ENCODE peak calls at places on chromosomes 7 and 10, in five cellular contexts. X is cardiac muscle cell; N is PC-9; W is fibroblast of pulmonary artery; Q is CD8-positive, alpha-beta memory T cell. G is an unnamed sample.

GRCh38 chr7:92446869-92447238 is 428 bp upstream of the GATAD1 start:
- DNase-seq in W (no peak), X (no peak), N (no peak), Q (no peak), G (no peak)

GRCh38 chr7:52260046-52260665 is 775.3 kb upstream of the POM121L12 start:
- DNase-seq in W (no peak), X (no peak), N (no peak), Q (no peak), G (no peak)

GRCh38 chr10:101297901-101298451 is 56.0 kb upstream of the BTRC start:
- DNase-seq in N (peak; percentile 53), X (peak; percentile 67), W (peak; percentile 64), Q (peak; percentile 68), G (peak; percentile 13)

GRCh38 chr10:70759769-70760168 is 25.4 kb downstream of the TBATA start:
- DNase-seq in Q (no peak), W (no peak), N (no peak), X (no peak), G (no peak)

GRCh38 chr10:127090135-127090534 is 106.3 kb downstream of the INSYN2A start:
- DNase-seq in Q (no peak), N (peak; percentile 11), W (no peak), X (no peak), G (no peak)

GRCh38 chr7:44284216-44284615 is 41.2 kb downstream of the CAMK2B start:
- DNase-seq in N (no peak), X (no peak), Q (no peak), W (no peak), G (no peak)

GRCh38 chr7:28688651-28689050 is 269.5 kb downstream of the TRIL start:
- DNase-seq in X (peak; percentile 60), N (no peak), W (peak; percentile 71), Q (no peak), G (peak; percentile 67)

GRCh38 chr7:128920913-128921582 is 10.5 kb upstream of the KCP start:
- DNase-seq in Q (no peak), N (peak; percentile 23), X (no peak), W (no peak), G (no peak)

GRCh38 chr10:12186324-12186723 is 9.4 kb downstream of the NUDT5 start:
- DNase-seq in Q (no peak), W (no peak), N (no peak), X (no peak), G (no peak)

GRCh38 chr10:86992456-86992855 is 24.2 kb downstream of the ADIRF start:
- DNase-seq in N (no peak), Q (no peak), W (no peak), X (peak; percentile 10), G (no peak)

GRCh38 chr10:124903119-124903518 is 38.8 kb upstream of the ZRANB1 start:
- DNase-seq in Q (no peak), N (no peak), X (no peak), W (no peak), G (no peak)

GRCh38 chr10:122263971-122264370 is 7.1 kb upstream of the BTBD16 start:
- DNase-seq in N (peak; percentile 58), Q (no peak), W (peak; percentile 88), X (peak; percentile 88), G (peak; percentile 55)
- H3K4me3 ChIP-seq in N (no peak overlapping the region), Q (no peak overlapping the region), W (no peak overlapping the region), X (no peak overlapping the region), G (no peak overlapping the region)

GRCh38 chr7:146112755-146113154 is 3.8 kb upstream of the CNTNAP2 start:
- DNase-seq in Q (no peak), X (no peak), W (no peak), N (no peak), G (no peak)

GRCh38 chr7:146119016-146119415 is 2.4 kb downstream of the CNTNAP2 start:
- DNase-seq in N (no peak), Q (no peak), W (peak; percentile 2), X (no peak), G (no peak)

GRCh38 chr7:146116452-146117219 is at the start of gene CNTNAP2:
- DNase-seq in Q (no peak), W (peak; percentile 59), N (no peak), X (peak; percentile 75), G (no peak)

DNA sequence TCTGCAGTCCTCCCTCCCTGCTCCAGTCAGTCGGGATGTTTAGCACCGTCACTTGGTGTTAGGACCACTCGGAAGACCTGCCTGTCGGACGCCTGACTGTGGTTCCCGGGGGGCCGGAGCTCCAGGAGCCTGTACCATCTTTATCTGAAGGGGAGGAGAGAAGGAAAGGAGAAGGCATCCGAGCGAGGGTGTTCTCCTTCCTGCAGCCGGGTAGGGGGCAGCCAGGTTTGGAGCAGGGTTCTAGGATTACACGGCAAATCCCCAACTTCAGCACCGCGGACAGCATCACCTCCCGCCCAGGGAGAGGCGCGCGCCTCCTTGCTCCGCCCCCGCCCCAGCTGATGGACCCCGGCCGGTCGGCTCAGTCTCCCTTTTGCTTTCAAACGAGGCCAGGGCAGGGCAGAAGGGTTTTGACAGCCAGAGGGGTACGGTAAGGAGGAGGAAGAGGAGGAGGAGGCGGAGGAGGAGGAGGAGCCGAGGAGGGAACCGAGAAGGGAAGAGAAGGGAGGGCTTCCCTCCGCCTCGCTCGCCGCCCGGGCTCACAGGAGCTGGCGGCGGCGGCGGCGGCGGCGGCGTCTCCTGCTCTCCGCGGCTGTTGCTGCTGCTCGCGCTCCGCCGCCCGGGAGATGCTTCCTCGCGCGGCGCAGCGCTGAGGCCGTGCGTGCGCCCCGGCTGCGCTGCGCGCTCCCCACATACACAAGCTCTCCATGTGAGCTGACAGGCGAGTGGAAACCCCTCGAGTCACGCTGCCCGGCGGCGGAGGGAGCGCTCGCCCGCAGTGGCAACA is 743 bp upstream of the CNTNAP2 start:
- DNase-seq in Q (no peak), N (no peak), W (peak; percentile 67), X (peak; percentile 78), G (peak; percentile 33)
- H3K4me3 ChIP-seq in Q (no peak overlapping the region), N (no peak overlapping the region), W (peak overlapping the region; percentile 60), X (peak overlapping the region; percentile 64), G (peak overlapping the region; percentile 48)

DNA sequence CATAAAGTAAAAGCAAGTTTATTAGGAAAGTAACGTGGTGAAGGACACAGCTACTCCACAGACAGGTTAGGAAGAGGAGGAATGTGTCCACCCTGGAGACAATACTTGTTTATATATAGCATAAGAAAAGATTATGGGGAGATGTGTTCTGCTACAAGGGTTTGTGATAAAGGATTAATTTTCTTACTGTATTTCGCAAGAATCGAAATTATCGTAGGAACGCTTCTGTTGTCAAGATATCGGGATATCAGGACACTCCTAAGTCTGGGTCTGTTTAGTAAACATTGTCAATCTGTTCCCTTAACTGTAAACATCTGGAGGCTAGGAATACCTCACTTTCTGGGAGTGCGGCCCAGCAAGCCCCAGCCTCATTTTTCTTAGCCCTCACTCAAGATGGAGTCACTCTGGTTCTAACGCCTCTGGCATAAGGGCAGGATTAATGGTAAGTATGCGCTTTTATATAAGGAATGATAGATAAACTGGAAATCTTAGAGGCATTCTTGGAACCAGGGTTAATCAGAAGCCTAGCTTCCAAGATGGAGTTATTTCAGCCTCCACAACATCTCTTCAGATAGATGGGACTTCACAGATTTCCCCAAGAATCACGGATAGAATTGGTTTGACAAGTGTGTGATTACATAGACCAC is 30.0 kb upstream of the CCL24 start:
- DNase-seq in X (peak; percentile 20), N (no peak), W (no peak), Q (no peak), G (no peak)
- H3K4me3 ChIP-seq in X (no peak overlapping the region), N (no peak overlapping the region), W (no peak overlapping the region), Q (no peak overlapping the region), G (no peak overlapping the region)

GRCh38 chr7:105084581-105084980 is 70.6 kb downstream of the KMT2E start:
- DNase-seq in W (no peak), Q (no peak), N (no peak), X (no peak), G (no peak)
- H3K4me3 ChIP-seq in W (no peak overlapping the region), Q (no peak overlapping the region), N (no peak overlapping the region), X (no peak overlapping the region), G (no peak overlapping the region)

GRCh38 chr10:94288361-94289116 is 74.2 kb downstream of the NOC3L start:
- DNase-seq in W (no peak), N (no peak), Q (no peak), X (no peak), G (no peak)

GRCh38 chr10:94294168-94294567 is 68.6 kb downstream of the NOC3L start:
- DNase-seq in N (no peak), Q (no peak), W (no peak), X (no peak), G (no peak)

GRCh38 chr10:94292448-94293118 is 70.2 kb downstream of the NOC3L start:
- DNase-seq in N (peak; percentile 4), Q (no peak), W (peak; percentile 78), X (peak; percentile 87), G (peak; percentile 83)

GRCh38 chr10:94293344-94293743 is 69.4 kb downstream of the NOC3L start:
- DNase-seq in N (no peak), X (peak; percentile 49), W (no peak), Q (no peak), G (no peak)
- H3K4me3 ChIP-seq in N (no peak overlapping the region), X (no peak overlapping the region), W (no peak overlapping the region), Q (no peak overlapping the region), G (no peak overlapping the region)

DNA sequence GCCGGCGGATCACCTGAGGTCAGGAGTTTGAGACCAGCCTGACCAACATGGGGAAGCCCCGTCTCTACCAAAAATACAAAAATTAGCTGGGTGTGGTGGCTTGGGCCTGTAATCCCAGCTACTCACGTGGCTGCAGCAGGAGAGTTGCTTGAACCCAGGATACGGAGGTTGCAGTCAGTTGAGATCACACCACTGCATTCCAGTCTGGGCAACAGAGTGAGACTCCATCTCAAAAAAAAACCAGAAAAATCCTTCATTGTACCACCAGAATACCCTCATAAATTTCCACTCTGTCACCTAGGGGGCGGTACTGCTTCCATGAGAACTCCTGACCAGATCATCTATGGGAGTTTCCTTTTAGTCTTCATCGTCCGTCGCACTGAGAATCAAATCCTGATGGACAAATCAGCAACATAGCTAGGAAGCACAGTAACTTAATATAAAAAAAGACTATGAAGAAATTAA is 225.8 kb upstream of the KLF14 start:
- DNase-seq in Q (no peak), N (peak; percentile 52), W (peak; percentile 85), X (peak; percentile 86), G (peak; percentile 68)
- H3K4me3 ChIP-seq in Q (peak overlapping the region; percentile 57), N (no peak overlapping the region), W (peak overlapping the region; percentile 20), X (no peak overlapping the region), G (peak overlapping the region; percentile 37)

GRCh38 chr10:48525956-48526355 is 78.9 kb downstream of the ARHGAP22 start:
- DNase-seq in Q (no peak), X (no peak), N (no peak), W (no peak), G (no peak)
- H3K4me3 ChIP-seq in Q (no peak overlapping the region), X (no peak overlapping the region), N (no peak overlapping the region), W (peak overlapping the region; percentile 17), G (peak overlapping the region; percentile 9)

GRCh38 chr7:134186022-134186421 is 58.9 kb downstream of the LRGUK start:
- DNase-seq in N (no peak), W (no peak), X (no peak), Q (no peak), G (no peak)

GRCh38 chr7:134188311-134188710 is 61.2 kb downstream of the LRGUK start:
- DNase-seq in X (no peak), N (no peak), Q (no peak), W (no peak), G (no peak)

GRCh38 chr7:134184767-134185166 is 57.6 kb downstream of the LRGUK start:
- DNase-seq in W (no peak), X (no peak), Q (no peak), N (no peak), G (no peak)

GRCh38 chr7:134187893-134188292 is 60.8 kb downstream of the LRGUK start:
- DNase-seq in N (no peak), Q (no peak), X (no peak), W (no peak), G (no peak)

DNA sequence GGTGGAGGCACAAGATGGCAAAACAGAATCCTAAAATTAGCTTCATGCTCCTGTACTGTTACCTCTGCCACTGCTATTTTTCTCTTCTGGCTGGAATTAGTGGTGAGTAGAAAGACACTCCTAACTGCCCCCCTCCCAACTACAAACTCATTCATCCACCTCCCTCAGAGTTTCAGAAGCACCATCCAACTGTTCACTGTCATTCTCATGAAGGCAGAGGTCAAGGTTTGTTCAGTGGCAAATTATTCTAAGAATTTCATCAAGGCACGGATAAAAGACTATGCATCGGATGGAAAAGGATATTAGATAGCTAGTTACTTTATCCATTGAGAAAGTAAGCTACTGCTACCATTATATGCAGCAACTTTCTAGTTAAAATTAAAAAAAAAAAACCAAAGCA is 59.7 kb downstream of the LRGUK start:
- DNase-seq in Q (no peak), W (no peak), N (no peak), X (no peak), G (no peak)
- H3K4me3 ChIP-seq in Q (no peak overlapping the region), W (no peak overlapping the region), N (no peak overlapping the region), X (no peak overlapping the region), G (no peak overlapping the region)

G was measured in astrocyte of the cerebellum.